ENCODE peak calls at places on chromosomes 6 and 20, in seven cellular contexts. One of them, this sample, is unnamed.

GRCh38 chr20:13817342-13817741 is 32.5 kb downstream of the NDUFAF5 start:
- DNase-seq in fibroblast of lung: peak
- DNase-seq in cardiac muscle cell: no peak
- DNase-seq in CD8-positive, alpha-beta T cell: no peak
- DNase-seq in fibroblast of the aortic adventitia: peak
- DNase-seq in foreskin fibroblast: peak
- DNase-seq in A549: no peak
- DNase-seq in this sample: peak

GRCh38 chr20:24771651-24772061 is 177.4 kb upstream of the CST7 start:
- DNase-seq in fibroblast of lung: no peak
- DNase-seq in cardiac muscle cell: no peak
- DNase-seq in CD8-positive, alpha-beta T cell: no peak
- DNase-seq in fibroblast of the aortic adventitia: no peak
- DNase-seq in foreskin fibroblast: no peak
- DNase-seq in A549: no peak
- DNase-seq in this sample: no peak

GRCh38 chr6:24489881-24490280 is 503 bp upstream of the GPLD1 start:
- DNase-seq in fibroblast of lung: peak
- DNase-seq in cardiac muscle cell: no peak
- DNase-seq in CD8-positive, alpha-beta T cell: no peak
- DNase-seq in fibroblast of the aortic adventitia: peak
- DNase-seq in foreskin fibroblast: no peak
- DNase-seq in A549: no peak
- DNase-seq in this sample: peak

GRCh38 chr6:89311853-89312531 is 3.1 kb downstream of the GABRR2 start:
- DNase-seq in fibroblast of lung: peak
- DNase-seq in cardiac muscle cell: peak
- DNase-seq in CD8-positive, alpha-beta T cell: no peak
- DNase-seq in fibroblast of the aortic adventitia: peak
- DNase-seq in foreskin fibroblast: peak
- DNase-seq in A549: no peak
- DNase-seq in this sample: peak

GRCh38 chr6:146997062-146997461 is 207.2 kb upstream of the STXBP5 start:
- DNase-seq in fibroblast of lung: peak
- DNase-seq in cardiac muscle cell: no peak
- DNase-seq in CD8-positive, alpha-beta T cell: no peak
- DNase-seq in fibroblast of the aortic adventitia: peak
- DNase-seq in foreskin fibroblast: peak
- DNase-seq in A549: no peak
- DNase-seq in this sample: peak

GRCh38 chr6:42929928-42930360 is 664 bp downstream of the CNPY3 start:
- DNase-seq in fibroblast of lung: peak
- DNase-seq in cardiac muscle cell: peak
- DNase-seq in CD8-positive, alpha-beta T cell: no peak
- DNase-seq in fibroblast of the aortic adventitia: peak
- DNase-seq in foreskin fibroblast: peak
- DNase-seq in A549: peak
- DNase-seq in this sample: peak

GRCh38 chr6:146741609-146742008 is 142.8 kb downstream of the ADGB start:
- DNase-seq in fibroblast of lung: peak
- DNase-seq in cardiac muscle cell: no peak
- DNase-seq in CD8-positive, alpha-beta T cell: no peak
- DNase-seq in fibroblast of the aortic adventitia: no peak
- DNase-seq in foreskin fibroblast: peak
- DNase-seq in A549: no peak
- DNase-seq in this sample: peak

GRCh38 chr6:145148392-145149175 is 586.7 kb downstream of the EPM2A start:
- DNase-seq in fibroblast of lung: peak
- DNase-seq in cardiac muscle cell: no peak
- DNase-seq in CD8-positive, alpha-beta T cell: no peak
- DNase-seq in fibroblast of the aortic adventitia: peak
- DNase-seq in foreskin fibroblast: peak
- DNase-seq in A549: peak
- DNase-seq in this sample: peak

GRCh38 chr6:44480097-44480539 is 92.6 kb downstream of the CDC5L start:
- DNase-seq in fibroblast of lung: no peak
- DNase-seq in cardiac muscle cell: no peak
- DNase-seq in CD8-positive, alpha-beta T cell: no peak
- DNase-seq in fibroblast of the aortic adventitia: no peak
- DNase-seq in foreskin fibroblast: no peak
- DNase-seq in A549: no peak
- DNase-seq in this sample: no peak

GRCh38 chr6:98724537-98724936 is 109.8 kb upstream of the POU3F2 start:
- DNase-seq in fibroblast of lung: peak
- DNase-seq in cardiac muscle cell: peak
- DNase-seq in CD8-positive, alpha-beta T cell: no peak
- DNase-seq in fibroblast of the aortic adventitia: no peak
- DNase-seq in foreskin fibroblast: no peak
- DNase-seq in A549: no peak
- DNase-seq in this sample: peak

GRCh38 chr20:23667666-23668065 is 21.2 kb downstream of the CST4 start:
- DNase-seq in fibroblast of lung: no peak
- DNase-seq in cardiac muscle cell: no peak
- DNase-seq in CD8-positive, alpha-beta T cell: no peak
- DNase-seq in fibroblast of the aortic adventitia: no peak
- DNase-seq in foreskin fibroblast: no peak
- DNase-seq in A549: no peak
- DNase-seq in this sample: no peak

GRCh38 chr6:169950558-169950957 is 199.1 kb downstream of the ERMARD start:
- DNase-seq in fibroblast of lung: no peak
- DNase-seq in cardiac muscle cell: no peak
- DNase-seq in CD8-positive, alpha-beta T cell: peak
- DNase-seq in fibroblast of the aortic adventitia: no peak
- DNase-seq in foreskin fibroblast: no peak
- DNase-seq in A549: no peak
- DNase-seq in this sample: peak

GRCh38 chr20:12355185-12355584 is 437.5 kb downstream of the BTBD3 start:
- DNase-seq in fibroblast of lung: no peak
- DNase-seq in cardiac muscle cell: no peak
- DNase-seq in CD8-positive, alpha-beta T cell: no peak
- DNase-seq in fibroblast of the aortic adventitia: no peak
- DNase-seq in foreskin fibroblast: no peak
- DNase-seq in A549: no peak
- DNase-seq in this sample: no peak

GRCh38 chr6:140178550-140179334 is 804.3 kb upstream of the CITED2 start:
- DNase-seq in fibroblast of lung: peak
- DNase-seq in cardiac muscle cell: no peak
- DNase-seq in CD8-positive, alpha-beta T cell: no peak
- DNase-seq in fibroblast of the aortic adventitia: peak
- DNase-seq in foreskin fibroblast: peak
- DNase-seq in A549: no peak
- DNase-seq in this sample: peak

GRCh38 chr20:13028673-13029072 is 19.9 kb downstream of the SPTLC3 start:
- DNase-seq in fibroblast of lung: peak
- DNase-seq in cardiac muscle cell: no peak
- DNase-seq in CD8-positive, alpha-beta T cell: no peak
- DNase-seq in fibroblast of the aortic adventitia: peak
- DNase-seq in foreskin fibroblast: no peak
- DNase-seq in A549: no peak
- DNase-seq in this sample: peak

GRCh38 chr20:962223-962622 is 39.9 kb downstream of the RSPO4 start:
- DNase-seq in fibroblast of lung: no peak
- DNase-seq in cardiac muscle cell: no peak
- DNase-seq in CD8-positive, alpha-beta T cell: no peak
- DNase-seq in fibroblast of the aortic adventitia: no peak
- DNase-seq in foreskin fibroblast: no peak
- DNase-seq in A549: no peak
- DNase-seq in this sample: no peak

GRCh38 chr6:157985378-157986155 is 3.9 kb downstream of the SYNJ2 start:
- DNase-seq in fibroblast of lung: no peak
- DNase-seq in cardiac muscle cell: no peak
- DNase-seq in CD8-positive, alpha-beta T cell: no peak
- DNase-seq in fibroblast of the aortic adventitia: no peak
- DNase-seq in foreskin fibroblast: no peak
- DNase-seq in A549: no peak
- DNase-seq in this sample: peak

GRCh38 chr6:5453531-5453930 is 192.2 kb downstream of the FARS2 start:
- DNase-seq in fibroblast of lung: no peak
- DNase-seq in cardiac muscle cell: no peak
- DNase-seq in CD8-positive, alpha-beta T cell: no peak
- DNase-seq in fibroblast of the aortic adventitia: no peak
- DNase-seq in foreskin fibroblast: no peak
- DNase-seq in A549: no peak
- DNase-seq in this sample: no peak

GRCh38 chr6:132122871-132123270 is 171.7 kb upstream of the CCN2 start:
- DNase-seq in fibroblast of lung: peak
- DNase-seq in cardiac muscle cell: no peak
- DNase-seq in CD8-positive, alpha-beta T cell: no peak
- DNase-seq in fibroblast of the aortic adventitia: no peak
- DNase-seq in foreskin fibroblast: no peak
- DNase-seq in A549: no peak
- DNase-seq in this sample: peak

GRCh38 chr20:51425347-51426106 is 117.0 kb downstream of the NFATC2 start:
- DNase-seq in fibroblast of lung: no peak
- DNase-seq in cardiac muscle cell: no peak
- DNase-seq in CD8-positive, alpha-beta T cell: no peak
- DNase-seq in fibroblast of the aortic adventitia: no peak
- DNase-seq in foreskin fibroblast: no peak
- DNase-seq in A549: no peak
- DNase-seq in this sample: no peak

GRCh38 chr6:125153541-125154183 is at the start of gene TPD52L1:
- DNase-seq in fibroblast of lung: peak
- DNase-seq in cardiac muscle cell: peak
- DNase-seq in CD8-positive, alpha-beta T cell: peak
- DNase-seq in fibroblast of the aortic adventitia: peak
- DNase-seq in foreskin fibroblast: peak
- DNase-seq in A549: peak
- DNase-seq in this sample: peak

GRCh38 chr20:58938078-58938477 is 43.0 kb upstream of the NELFCD start:
- DNase-seq in fibroblast of lung: no peak
- DNase-seq in cardiac muscle cell: no peak
- DNase-seq in CD8-positive, alpha-beta T cell: no peak
- DNase-seq in fibroblast of the aortic adventitia: no peak
- DNase-seq in foreskin fibroblast: no peak
- DNase-seq in A549: no peak
- DNase-seq in this sample: no peak

GRCh38 chr20:18585134-18585533 is 2.7 kb upstream of the DTD1 start:
- DNase-seq in fibroblast of lung: peak
- DNase-seq in cardiac muscle cell: no peak
- DNase-seq in CD8-positive, alpha-beta T cell: no peak
- DNase-seq in fibroblast of the aortic adventitia: peak
- DNase-seq in foreskin fibroblast: no peak
- DNase-seq in A549: no peak
- DNase-seq in this sample: peak

GRCh38 chr20:8427419-8428065 is 295.5 kb downstream of the PLCB1 start:
- DNase-seq in fibroblast of lung: no peak
- DNase-seq in cardiac muscle cell: no peak
- DNase-seq in CD8-positive, alpha-beta T cell: no peak
- DNase-seq in fibroblast of the aortic adventitia: peak
- DNase-seq in foreskin fibroblast: no peak
- DNase-seq in A549: no peak
- DNase-seq in this sample: peak

GRCh38 chr20:8425802-8426201 is 293.7 kb downstream of the PLCB1 start:
- DNase-seq in fibroblast of lung: no peak
- DNase-seq in cardiac muscle cell: no peak
- DNase-seq in CD8-positive, alpha-beta T cell: no peak
- DNase-seq in fibroblast of the aortic adventitia: no peak
- DNase-seq in foreskin fibroblast: no peak
- DNase-seq in A549: no peak
- DNase-seq in this sample: no peak

GRCh38 chr20:8423482-8423881 is 291.4 kb downstream of the PLCB1 start:
- DNase-seq in fibroblast of lung: no peak
- DNase-seq in cardiac muscle cell: no peak
- DNase-seq in CD8-positive, alpha-beta T cell: no peak
- DNase-seq in fibroblast of the aortic adventitia: no peak
- DNase-seq in foreskin fibroblast: no peak
- DNase-seq in A549: no peak
- DNase-seq in this sample: no peak

GRCh38 chr20:8424010-8424409 is 291.9 kb downstream of the PLCB1 start:
- DNase-seq in fibroblast of lung: peak
- DNase-seq in cardiac muscle cell: peak
- DNase-seq in CD8-positive, alpha-beta T cell: no peak
- DNase-seq in fibroblast of the aortic adventitia: peak
- DNase-seq in foreskin fibroblast: peak
- DNase-seq in A549: no peak
- DNase-seq in this sample: peak

DNA sequence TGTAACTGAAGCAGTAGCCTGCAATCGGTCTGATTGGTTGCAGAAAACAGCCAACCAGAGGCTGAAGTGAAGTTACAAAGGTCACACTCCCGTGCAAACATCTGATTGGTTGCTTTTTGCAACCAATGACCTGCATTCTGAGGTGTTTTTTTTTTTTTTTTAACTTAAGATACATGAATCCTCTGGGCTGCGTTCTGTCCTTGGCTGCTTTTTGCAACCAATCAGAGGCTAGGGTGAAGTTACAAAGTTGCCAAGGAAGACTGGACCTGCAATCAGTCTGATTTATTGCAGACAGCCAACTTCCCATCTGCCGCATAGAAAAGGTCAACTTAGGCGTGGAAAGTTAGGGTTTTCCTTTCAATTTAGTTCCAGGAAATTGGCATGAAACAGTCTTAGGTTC is 292.9 kb downstream of the PLCB1 start:
- DNase-seq in fibroblast of lung: no peak
- DNase-seq in cardiac muscle cell: no peak
- DNase-seq in CD8-positive, alpha-beta T cell: no peak
- DNase-seq in fibroblast of the aortic adventitia: no peak
- DNase-seq in foreskin fibroblast: no peak
- DNase-seq in A549: no peak
- DNase-seq in this sample: no peak
- TF ChIP-seq CTCF in fibroblast of lung: no peak
- TF ChIP-seq CTCF in cardiac muscle cell: no peak
- TF ChIP-seq CTCF in CD8-positive, alpha-beta T cell: no peak
- TF ChIP-seq CTCF in fibroblast of the aortic adventitia: no peak
- TF ChIP-seq CTCF in foreskin fibroblast: no peak
- TF ChIP-seq CTCF in A549: no peak
- TF ChIP-seq CTCF in this sample: no peak

GRCh38 chr20:3677733-3678132 is 4.1 kb downstream of the ADAM33 start:
- DNase-seq in fibroblast of lung: peak
- DNase-seq in cardiac muscle cell: no peak
- DNase-seq in CD8-positive, alpha-beta T cell: no peak
- DNase-seq in fibroblast of the aortic adventitia: peak
- DNase-seq in foreskin fibroblast: no peak
- DNase-seq in A549: no peak
- DNase-seq in this sample: peak
- H3K4me3 ChIP-seq in fibroblast of lung: no peak
- H3K4me3 ChIP-seq in cardiac muscle cell: no peak
- H3K4me3 ChIP-seq in CD8-positive, alpha-beta T cell: no peak
- H3K4me3 ChIP-seq in fibroblast of the aortic adventitia: no peak
- H3K4me3 ChIP-seq in foreskin fibroblast: no peak
- H3K4me3 ChIP-seq in A549: no peak
- H3K4me3 ChIP-seq in this sample: no peak

DNA sequence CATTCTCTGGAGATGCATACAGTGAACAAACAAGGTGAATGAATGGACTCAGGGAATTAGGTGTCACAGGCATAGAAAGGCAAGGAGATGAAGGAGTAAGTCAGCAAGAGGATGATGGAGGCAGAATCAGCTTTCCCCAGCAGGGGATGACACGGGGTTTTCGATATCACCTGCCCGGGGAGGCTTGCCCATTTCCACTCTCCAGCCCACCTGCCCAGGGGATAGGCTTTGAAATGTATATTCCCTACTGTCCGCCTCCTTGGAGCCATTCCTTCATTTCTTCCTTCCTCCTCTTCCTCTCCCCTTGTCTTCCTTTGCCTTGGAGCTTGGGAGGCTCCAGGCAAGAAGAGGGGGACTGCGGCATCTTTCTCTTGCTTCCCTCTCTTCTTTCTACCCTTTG is 23.3 kb upstream of the RNF24 start:
- DNase-seq in fibroblast of lung: no peak
- DNase-seq in cardiac muscle cell: no peak
- DNase-seq in CD8-positive, alpha-beta T cell: no peak
- DNase-seq in fibroblast of the aortic adventitia: no peak
- DNase-seq in foreskin fibroblast: no peak
- DNase-seq in A549: no peak
- DNase-seq in this sample: no peak
- TF ChIP-seq CTCF in fibroblast of lung: no peak
- TF ChIP-seq CTCF in cardiac muscle cell: no peak
- TF ChIP-seq CTCF in CD8-positive, alpha-beta T cell: no peak
- TF ChIP-seq CTCF in fibroblast of the aortic adventitia: no peak
- TF ChIP-seq CTCF in foreskin fibroblast: no peak
- TF ChIP-seq CTCF in A549: no peak
- TF ChIP-seq CTCF in this sample: no peak

GRCh38 chr6:117270960-117271507 is 5.7 kb downstream of the VGLL2 start:
- DNase-seq in fibroblast of lung: no peak
- DNase-seq in cardiac muscle cell: no peak
- DNase-seq in CD8-positive, alpha-beta T cell: no peak
- DNase-seq in fibroblast of the aortic adventitia: no peak
- DNase-seq in foreskin fibroblast: no peak
- DNase-seq in A549: no peak
- DNase-seq in this sample: no peak
- H3K4me3 ChIP-seq in fibroblast of lung: no peak
- H3K4me3 ChIP-seq in cardiac muscle cell: peak
- H3K4me3 ChIP-seq in CD8-positive, alpha-beta T cell: no peak
- H3K4me3 ChIP-seq in fibroblast of the aortic adventitia: no peak
- H3K4me3 ChIP-seq in foreskin fibroblast: no peak
- H3K4me3 ChIP-seq in A549: peak
- H3K4me3 ChIP-seq in this sample: no peak

This sample was measured in choroid plexus epithelial cell.